ENCODE peak calls at places on chromosomes 2 and 18, in five cellular contexts. One of them, this sample, is unnamed.

GRCh38 chr18:43129946-43130523 is 14.6 kb upstream of the RIT2 start:
- DNase-seq in cardiac fibroblast: no peak
- DNase-seq in DND-41: peak
- DNase-seq in adrenal gland: no peak
- DNase-seq in kidney epithelial cell: no peak
- DNase-seq in this sample: no peak

GRCh38 chr2:97693476-97693875 is 19.9 kb upstream of the ZAP70 start:
- DNase-seq in DND-41: no peak
- DNase-seq in kidney epithelial cell: no peak
- DNase-seq in adrenal gland: no peak
- DNase-seq in cardiac fibroblast: peak
- DNase-seq in this sample: peak

GRCh38 chr18:62388855-62389760 is 64.0 kb downstream of the TNFRSF11A start:
- DNase-seq in cardiac fibroblast: peak
- DNase-seq in kidney epithelial cell: no peak
- DNase-seq in adrenal gland: no peak
- DNase-seq in DND-41: no peak
- DNase-seq in this sample: no peak

GRCh38 chr2:204611764-204612163 is 66.5 kb downstream of the PARD3B start:
- DNase-seq in kidney epithelial cell: no peak
- DNase-seq in cardiac fibroblast: no peak
- DNase-seq in adrenal gland: no peak
- DNase-seq in DND-41: no peak
- DNase-seq in this sample: no peak

GRCh38 chr2:24570225-24570624 is 79.2 kb downstream of the NCOA1 start:
- DNase-seq in DND-41: no peak
- DNase-seq in cardiac fibroblast: no peak
- DNase-seq in adrenal gland: no peak
- DNase-seq in kidney epithelial cell: no peak
- DNase-seq in this sample: no peak

GRCh38 chr2:217966399-217967068 is 36.3 kb downstream of the TNS1 start:
- DNase-seq in kidney epithelial cell: no peak
- DNase-seq in DND-41: no peak
- DNase-seq in cardiac fibroblast: peak
- DNase-seq in adrenal gland: no peak
- DNase-seq in this sample: peak

GRCh38 chr18:37316468-37316867 is 249.1 kb downstream of the CELF4 start:
- DNase-seq in adrenal gland: no peak
- DNase-seq in DND-41: no peak
- DNase-seq in kidney epithelial cell: no peak
- DNase-seq in cardiac fibroblast: no peak
- DNase-seq in this sample: no peak

GRCh38 chr2:65063426-65063825 is 7.2 kb downstream of the CEP68 start:
- DNase-seq in kidney epithelial cell: no peak
- DNase-seq in DND-41: no peak
- DNase-seq in cardiac fibroblast: peak
- DNase-seq in adrenal gland: no peak
- DNase-seq in this sample: peak

GRCh38 chr2:160584972-160585494 is 91.4 kb upstream of the RBMS1 start:
- DNase-seq in cardiac fibroblast: peak
- DNase-seq in DND-41: no peak
- DNase-seq in adrenal gland: no peak
- DNase-seq in kidney epithelial cell: no peak
- DNase-seq in this sample: no peak

GRCh38 chr18:22171839-22172582 is 2.6 kb downstream of the GATA6 start:
- DNase-seq in cardiac fibroblast: peak
- DNase-seq in kidney epithelial cell: no peak
- DNase-seq in DND-41: no peak
- DNase-seq in adrenal gland: peak
- DNase-seq in this sample: peak

GRCh38 chr18:68429809-68430208 is 285.1 kb downstream of the TMX3 start:
- DNase-seq in DND-41: no peak
- DNase-seq in adrenal gland: no peak
- DNase-seq in cardiac fibroblast: no peak
- DNase-seq in kidney epithelial cell: no peak
- DNase-seq in this sample: peak

GRCh38 chr2:67329951-67330350 is 67.2 kb upstream of the ETAA1 start:
- DNase-seq in kidney epithelial cell: no peak
- DNase-seq in adrenal gland: no peak
- DNase-seq in DND-41: no peak
- DNase-seq in cardiac fibroblast: no peak
- DNase-seq in this sample: no peak

GRCh38 chr2:21443494-21444105 is 319.8 kb downstream of the TDRD15 start:
- DNase-seq in kidney epithelial cell: no peak
- DNase-seq in cardiac fibroblast: no peak
- DNase-seq in adrenal gland: no peak
- DNase-seq in DND-41: no peak
- DNase-seq in this sample: no peak

GRCh38 chr2:223613017-223613950 is 11.1 kb upstream of the SCG2 start:
- DNase-seq in kidney epithelial cell: peak
- DNase-seq in cardiac fibroblast: peak
- DNase-seq in DND-41: no peak
- DNase-seq in adrenal gland: peak
- DNase-seq in this sample: peak
- H3K4me3 ChIP-seq in kidney epithelial cell: peak
- H3K4me3 ChIP-seq in cardiac fibroblast: peak
- H3K4me3 ChIP-seq in DND-41: no peak
- H3K4me3 ChIP-seq in adrenal gland: no peak
- H3K4me3 ChIP-seq in this sample: peak

GRCh38 chr2:176269319-176270099 is at the start of gene MTX2:
- DNase-seq in cardiac fibroblast: peak
- DNase-seq in adrenal gland: peak
- DNase-seq in DND-41: peak
- DNase-seq in kidney epithelial cell: no peak
- DNase-seq in this sample: peak
- TF ChIP-seq CTCF in cardiac fibroblast: no peak
- TF ChIP-seq CTCF in adrenal gland: peak
- TF ChIP-seq CTCF in DND-41: no peak
- TF ChIP-seq CTCF in kidney epithelial cell: no peak
- TF ChIP-seq CTCF in this sample: no peak

DNA sequence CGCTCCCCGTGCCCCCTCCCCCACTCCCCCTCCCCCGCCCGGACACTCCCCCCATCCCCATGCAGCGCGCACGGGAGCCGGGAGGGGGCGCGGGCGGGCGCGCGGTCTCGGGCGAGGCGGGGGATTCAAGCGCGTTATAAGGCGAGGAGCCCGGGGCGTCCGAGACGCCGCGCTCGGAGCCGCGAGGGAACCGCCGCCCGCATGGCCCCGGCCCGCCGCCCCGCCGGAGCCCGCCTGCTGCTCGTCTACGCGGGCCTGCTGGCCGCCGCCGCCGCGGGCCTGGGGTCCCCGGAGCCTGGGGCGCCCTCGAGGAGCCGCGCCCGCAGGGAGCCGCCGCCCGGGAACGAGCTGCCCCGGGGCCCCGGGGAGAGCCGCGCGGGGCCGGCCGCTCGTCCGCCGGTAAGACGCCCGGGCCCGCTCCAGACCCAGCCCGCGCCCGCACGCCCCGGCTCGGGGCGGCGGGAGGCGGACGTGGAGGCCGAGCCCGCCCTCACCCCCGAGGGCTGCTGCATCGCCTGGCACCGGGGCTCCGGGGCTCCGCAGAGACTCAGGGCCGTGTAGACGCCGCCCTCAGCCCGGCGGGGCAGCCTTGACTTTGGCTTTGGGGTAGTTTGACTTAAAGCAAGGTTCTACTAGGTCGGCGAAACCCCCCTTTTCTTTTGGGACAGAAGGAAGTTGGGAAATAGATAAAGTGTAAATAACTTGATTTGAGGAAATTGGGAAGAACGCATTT is at the start of gene ERFE:
- DNase-seq in cardiac fibroblast: peak
- DNase-seq in kidney epithelial cell: no peak
- DNase-seq in adrenal gland: no peak
- DNase-seq in DND-41: no peak
- DNase-seq in this sample: peak
- H3K4me3 ChIP-seq in cardiac fibroblast: peak
- H3K4me3 ChIP-seq in kidney epithelial cell: peak
- H3K4me3 ChIP-seq in adrenal gland: no peak
- H3K4me3 ChIP-seq in DND-41: no peak
- H3K4me3 ChIP-seq in this sample: peak

DNA sequence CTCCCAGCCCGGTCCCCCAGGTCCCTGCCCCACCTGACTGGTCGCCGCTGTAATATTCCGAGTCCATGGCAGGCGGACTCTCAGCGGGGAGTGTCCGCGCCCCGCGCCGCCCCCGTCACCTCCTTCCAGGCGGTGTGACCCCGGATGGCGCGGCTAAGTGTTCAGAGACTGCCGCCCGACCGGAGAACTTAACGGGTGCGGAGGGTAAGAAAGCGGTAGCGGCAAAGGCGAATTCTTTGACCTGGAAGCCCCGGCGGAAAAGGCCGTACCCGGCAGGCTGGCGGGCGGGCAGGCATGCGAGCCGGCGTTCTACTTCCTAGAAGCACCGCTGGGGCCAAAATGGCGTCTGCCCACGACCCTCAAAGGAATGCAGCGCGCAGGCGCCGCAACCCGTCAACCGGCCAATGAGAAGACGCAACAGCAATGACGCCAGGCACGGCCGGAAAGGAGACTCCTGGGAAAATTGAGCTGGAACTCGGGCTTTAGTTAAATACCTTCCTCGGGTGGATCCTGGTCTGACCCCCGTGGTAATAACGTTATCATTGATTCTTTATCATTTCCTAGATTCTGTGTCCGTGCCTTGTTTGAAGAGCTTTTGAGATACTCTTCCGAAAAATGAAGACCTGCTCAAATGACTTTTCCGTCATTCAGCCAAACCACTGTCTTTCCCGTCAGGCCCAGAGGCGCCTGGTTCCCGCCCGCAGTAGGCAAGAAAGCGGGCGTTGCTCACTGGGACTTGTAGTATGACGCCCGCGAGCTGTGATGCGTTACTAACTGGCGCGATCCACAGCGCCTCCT is at the start of gene IWS1:
- DNase-seq in DND-41: peak
- DNase-seq in cardiac fibroblast: peak
- DNase-seq in kidney epithelial cell: peak
- DNase-seq in adrenal gland: peak
- DNase-seq in this sample: peak
- TF ChIP-seq CTCF in DND-41: peak
- TF ChIP-seq CTCF in cardiac fibroblast: no peak
- TF ChIP-seq CTCF in kidney epithelial cell: no peak
- TF ChIP-seq CTCF in adrenal gland: peak
- TF ChIP-seq CTCF in this sample: peak

DNA sequence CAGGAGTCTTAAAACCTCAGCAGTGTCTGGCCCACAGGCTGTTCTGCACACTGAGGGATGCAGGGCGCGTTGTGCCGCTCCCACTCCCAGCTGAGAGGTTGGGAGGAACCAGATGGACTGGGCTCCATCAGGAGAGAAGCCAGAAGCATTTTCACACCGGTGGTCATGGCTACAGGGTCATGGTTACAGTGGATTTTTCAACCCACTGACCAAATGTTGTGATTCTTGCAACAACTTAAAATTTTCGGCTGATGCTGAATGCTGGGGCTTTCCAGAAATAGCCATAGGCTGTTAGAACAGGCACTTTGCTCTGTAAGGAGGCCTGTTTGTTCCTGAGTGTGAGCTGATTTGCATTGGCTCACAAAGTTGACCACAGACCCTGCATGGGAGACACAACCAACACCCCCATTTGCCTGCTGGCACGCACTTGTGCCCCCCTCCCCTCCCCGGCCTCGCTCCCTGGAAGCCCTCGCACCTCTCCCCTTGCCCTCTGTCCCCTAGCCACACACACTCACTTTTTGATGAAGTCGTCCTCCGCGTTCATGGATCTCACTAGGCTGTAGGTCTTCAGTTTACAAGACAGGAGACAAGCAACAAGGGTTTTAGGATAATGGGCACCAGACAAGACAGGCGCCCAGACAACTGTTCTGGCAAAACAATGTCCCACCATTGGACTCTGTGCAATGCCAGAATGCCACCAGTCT is 3.4 kb downstream of the LPIN1 start:
- DNase-seq in DND-41: no peak
- DNase-seq in cardiac fibroblast: no peak
- DNase-seq in adrenal gland: no peak
- DNase-seq in kidney epithelial cell: no peak
- DNase-seq in this sample: no peak
- H3K4me3 ChIP-seq in DND-41: no peak
- H3K4me3 ChIP-seq in cardiac fibroblast: no peak
- H3K4me3 ChIP-seq in adrenal gland: no peak
- H3K4me3 ChIP-seq in kidney epithelial cell: no peak
- H3K4me3 ChIP-seq in this sample: no peak

GRCh38 chr2:27038012-27038411 is 5.2 kb downstream of the TMEM214 start:
- DNase-seq in cardiac fibroblast: no peak
- DNase-seq in adrenal gland: no peak
- DNase-seq in DND-41: no peak
- DNase-seq in kidney epithelial cell: no peak
- DNase-seq in this sample: no peak

GRCh38 chr2:27029051-27029450 is 3.7 kb upstream of the TMEM214 start:
- DNase-seq in kidney epithelial cell: no peak
- DNase-seq in DND-41: no peak
- DNase-seq in cardiac fibroblast: no peak
- DNase-seq in adrenal gland: no peak
- DNase-seq in this sample: no peak

GRCh38 chr2:27038631-27039339 is 6.0 kb downstream of the TMEM214 start:
- DNase-seq in kidney epithelial cell: no peak
- DNase-seq in adrenal gland: no peak
- DNase-seq in DND-41: no peak
- DNase-seq in cardiac fibroblast: no peak
- DNase-seq in this sample: no peak

GRCh38 chr2:27032495-27033252 is at the start of gene TMEM214:
- DNase-seq in kidney epithelial cell: peak
- DNase-seq in cardiac fibroblast: peak
- DNase-seq in DND-41: peak
- DNase-seq in adrenal gland: peak
- DNase-seq in this sample: peak

DNA sequence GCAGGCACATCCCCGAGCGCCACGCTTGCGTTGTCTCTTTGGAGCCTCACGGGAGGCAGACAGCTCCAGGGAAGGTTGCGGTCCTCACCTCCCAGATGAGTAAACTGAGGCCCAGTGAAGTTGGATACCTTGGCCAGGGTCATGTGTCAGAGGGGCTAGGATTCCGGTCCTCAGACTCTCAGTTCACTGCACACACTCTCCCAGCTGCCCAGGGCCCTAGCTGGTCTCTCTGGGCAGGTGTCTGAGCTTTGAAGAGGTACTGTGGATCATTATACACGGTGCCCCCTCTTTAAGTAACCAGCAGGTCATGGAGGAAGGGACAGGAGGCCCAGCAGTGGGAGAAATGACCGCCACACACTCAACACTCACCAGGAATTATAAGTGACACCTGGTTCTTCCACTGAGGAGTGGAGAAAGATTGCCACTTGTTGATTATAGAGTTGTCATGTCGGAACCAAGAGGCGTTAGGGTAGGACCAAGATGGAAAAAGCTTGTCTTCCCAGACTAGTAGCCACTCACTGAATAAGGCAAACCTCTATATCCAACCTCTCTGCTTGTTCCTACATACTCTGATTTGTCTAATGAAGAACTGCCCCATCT is 588 bp downstream of the TMEM214 start:
- DNase-seq in DND-41: no peak
- DNase-seq in kidney epithelial cell: no peak
- DNase-seq in adrenal gland: no peak
- DNase-seq in cardiac fibroblast: no peak
- DNase-seq in this sample: no peak
- TF ChIP-seq CTCF in DND-41: no peak
- TF ChIP-seq CTCF in kidney epithelial cell: no peak
- TF ChIP-seq CTCF in adrenal gland: no peak
- TF ChIP-seq CTCF in cardiac fibroblast: peak
- TF ChIP-seq CTCF in this sample: no peak

DNA sequence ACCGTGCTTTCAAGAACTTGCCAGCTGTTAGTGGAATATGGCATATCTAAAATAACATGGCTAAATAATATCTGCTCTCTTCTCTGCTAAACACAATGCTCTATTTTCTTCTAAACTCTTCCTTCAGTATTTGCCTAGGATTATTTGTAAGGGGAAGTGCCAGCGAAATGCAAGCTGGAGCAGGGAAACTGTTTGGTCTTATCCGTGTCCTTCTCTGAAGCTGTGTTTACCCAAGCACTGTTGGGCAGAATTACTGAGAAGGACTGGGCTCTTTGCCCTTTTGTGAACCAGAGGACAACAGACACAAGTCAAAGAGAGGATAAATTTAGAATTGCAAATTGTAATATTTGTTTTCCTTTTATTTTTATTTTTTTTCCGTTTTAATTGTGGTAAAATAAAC is 23.6 kb downstream of the CPO start:
- DNase-seq in kidney epithelial cell: no peak
- DNase-seq in cardiac fibroblast: no peak
- DNase-seq in adrenal gland: no peak
- DNase-seq in DND-41: no peak
- DNase-seq in this sample: no peak
- H3K4me3 ChIP-seq in kidney epithelial cell: no peak
- H3K4me3 ChIP-seq in cardiac fibroblast: no peak
- H3K4me3 ChIP-seq in adrenal gland: no peak
- H3K4me3 ChIP-seq in DND-41: no peak
- H3K4me3 ChIP-seq in this sample: no peak

This sample was measured in fibroblast of pulmonary artery.